ENCODE peak calls at places on chromosomes 3 and 15, in ten cellular contexts. U is left ventricle myocardium inferior, W is H9, Z is IMR-90, D is fibroblast of mammary gland, L is esophagus squamous epithelium, J is lower lobe of right lung, C is Caco-2, M is astrocyte, K is gastrocnemius medialis. O is an unnamed sample.
A peak's percentile ranks its signal among the peaks of the same experiment; 100 is the strongest.

GRCh38 chr3:36373084-36373483 is 7.2 kb upstream of the STAC start:
- DNase-seq in U (no peak), W (no peak), Z (peak; percentile 7), D (peak; percentile 85), L (no peak), J (no peak), C (no peak), M (peak; percentile 95), K (no peak), O (no peak)

GRCh38 chr3:58041826-58042324 is 33.7 kb downstream of the FLNB start:
- DNase-seq in U (no peak), W (no peak), Z (peak; percentile 90), D (peak; percentile 44), L (no peak), J (no peak), C (no peak), M (peak; percentile 98), K (no peak), O (no peak)

GRCh38 chr3:66567066-66567465 is 66.2 kb upstream of the LRIG1 start:
- DNase-seq in U (no peak), W (no peak), Z (peak; percentile 93), D (peak; percentile 51), L (no peak), J (no peak), C (no peak), M (peak; percentile 91), K (no peak), O (no peak)

GRCh38 chr3:188197388-188197847 is 43.5 kb downstream of the LPP start:
- DNase-seq in U (peak; percentile 41), W (no peak), Z (no peak), D (no peak), L (no peak), J (no peak), C (no peak), M (peak; percentile 46), K (peak; percentile 46), O (no peak)

GRCh38 chr15:68265674-68266073 is 11.9 kb upstream of the FEM1B start:
- DNase-seq in U (no peak), W (no peak), Z (no peak), D (no peak), L (no peak), J (no peak), C (no peak), M (no peak), K (no peak), O (no peak)

GRCh38 chr15:39623550-39623931 is 42.7 kb downstream of the THBS1 start:
- DNase-seq in U (no peak), W (no peak), Z (no peak), D (no peak), L (no peak), J (no peak), C (no peak), M (no peak), K (no peak), O (no peak)

GRCh38 chr3:8581373-8581772 is 63.2 kb downstream of the SSUH2 start:
- DNase-seq in U (no peak), W (no peak), Z (no peak), D (no peak), L (no peak), J (no peak), C (no peak), M (no peak), K (no peak), O (no peak)

GRCh38 chr3:75048650-75049049 is 434.2 kb upstream of the CNTN3 start:
- DNase-seq in U (no peak), W (peak; percentile 29), Z (peak; percentile 3), D (peak; percentile 0), L (no peak), J (no peak), C (no peak), M (no peak), K (no peak), O (no peak)

DNA sequence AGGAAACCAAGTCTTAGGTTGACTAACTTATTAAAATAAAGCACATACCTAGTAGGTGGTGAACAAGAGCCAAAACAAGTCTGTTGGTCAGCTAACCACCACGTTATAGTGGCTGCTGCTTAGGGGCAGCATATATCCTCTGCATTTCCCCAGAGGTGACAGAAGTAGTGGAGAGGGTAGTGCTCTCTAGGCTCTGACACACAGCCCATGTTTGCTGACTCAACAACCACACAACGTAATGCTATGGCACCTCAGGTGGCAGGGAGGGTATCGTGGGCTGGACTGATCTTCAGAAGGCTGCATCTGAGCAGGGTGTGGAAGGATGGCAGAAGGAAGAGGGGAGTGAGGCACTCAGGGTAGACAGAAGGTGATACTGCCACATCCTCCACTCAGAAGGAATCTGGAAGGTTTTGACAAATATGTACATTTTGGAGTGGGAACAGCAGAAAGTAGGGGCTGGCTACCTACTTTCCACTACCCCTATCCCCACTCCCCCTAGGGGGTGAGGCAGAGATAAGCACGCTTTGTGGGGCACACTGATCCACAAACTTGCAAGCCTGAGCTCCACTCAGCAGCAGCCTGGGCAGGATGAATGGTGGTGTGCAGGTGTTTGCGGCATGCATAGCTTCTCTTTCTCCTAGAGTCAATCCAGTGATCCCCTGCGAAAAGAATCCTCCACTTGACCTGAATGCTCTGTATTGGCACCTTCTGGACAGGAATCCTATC is 178.1 kb downstream of the RORA start:
- DNase-seq in U (no peak), W (no peak), Z (peak; percentile 31), D (peak; percentile 45), L (no peak), J (no peak), C (no peak), M (no peak), K (no peak), O (no peak)
- TF ChIP-seq CTCF in U (no peak), W (no peak), Z (no peak), D (no peak), L (no peak), J (no peak), C (no peak), M (no peak), K (no peak), O (no peak)

GRCh38 chr15:58115692-58116091 is 22.5 kb upstream of the AQP9 start:
- DNase-seq in U (no peak), W (no peak), Z (no peak), D (peak; percentile 48), L (no peak), J (no peak), C (peak; percentile 2), M (peak; percentile 0), K (no peak), O (no peak)
- TF ChIP-seq CTCF in U (peak; percentile 53), W (peak; percentile 46), Z (no peak), D (peak; percentile 53), L (no peak), J (peak; percentile 25), C (peak; percentile 39), M (peak; percentile 6), K (no peak), O (peak; percentile 44)

GRCh38 chr15:82803793-82804574 is 1.9 kb downstream of the FSD2 start:
- DNase-seq in U (no peak), W (no peak), Z (peak; percentile 15), D (peak; percentile 56), L (no peak), J (no peak), C (no peak), M (no peak), K (no peak), O (no peak)

GRCh38 chr15:82807920-82808633 is 1.4 kb upstream of the WHAMM start:
- DNase-seq in U (no peak), W (no peak), Z (no peak), D (no peak), L (no peak), J (no peak), C (peak; percentile 6), M (no peak), K (peak; percentile 42), O (no peak)

GRCh38 chr15:82808634-82809041 is 790 bp upstream of the WHAMM start:
- DNase-seq in U (no peak), W (no peak), Z (no peak), D (no peak), L (no peak), J (no peak), C (peak; percentile 9), M (no peak), K (peak; percentile 52), O (no peak)

GRCh38 chr15:82804575-82804949 is 1.3 kb downstream of the FSD2 start:
- DNase-seq in U (no peak), W (no peak), Z (no peak), D (no peak), L (no peak), J (no peak), C (no peak), M (peak; percentile 10), K (no peak), O (no peak)

GRCh38 chr15:82805994-82806406 is at the start of gene FSD2:
- DNase-seq in U (peak; percentile 51), W (no peak), Z (no peak), D (no peak), L (no peak), J (no peak), C (no peak), M (no peak), K (peak; percentile 97), O (no peak)
- TF ChIP-seq CTCF in U (no peak), W (no peak), Z (no peak), D (no peak), L (no peak), J (no peak), C (no peak), M (no peak), K (no peak), O (no peak)

GRCh38 chr3:154745925-154746324 is 315.9 kb upstream of the GPR149 start:
- DNase-seq in U (no peak), W (no peak), Z (no peak), D (no peak), L (no peak), J (no peak), C (peak; percentile 32), M (no peak), K (no peak), O (no peak)
- TF ChIP-seq CTCF in U (no peak), W (no peak), Z (no peak), D (peak; percentile 16), L (no peak), J (no peak), C (peak; percentile 43), M (no peak), K (no peak), O (no peak)

DNA sequence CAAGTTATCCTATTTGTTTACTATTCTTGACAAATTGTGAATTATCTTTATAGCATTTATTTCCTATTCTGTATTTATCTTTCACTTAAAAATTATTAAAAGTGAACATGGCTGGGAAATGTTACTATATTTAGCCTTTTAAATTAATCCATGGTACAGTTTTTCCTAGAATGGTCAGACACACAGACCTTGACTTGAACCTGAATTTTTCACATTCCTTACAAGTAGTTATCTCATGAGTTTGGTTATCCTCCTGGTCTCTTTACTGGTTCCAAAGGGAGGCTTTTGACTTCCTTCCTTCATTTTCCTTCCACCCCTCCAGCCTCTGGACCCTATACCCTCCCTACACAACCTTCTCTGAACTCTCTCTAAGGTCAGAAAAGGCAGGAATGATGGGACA is 280.6 kb downstream of the SATB1 start:
- DNase-seq in U (no peak), W (no peak), Z (no peak), D (no peak), L (no peak), J (no peak), C (no peak), M (peak; percentile 42), K (no peak), O (no peak)
- TF ChIP-seq CTCF in U (no peak), W (no peak), Z (no peak), D (no peak), L (no peak), J (no peak), C (no peak), M (no peak), K (no peak), O (no peak)

O was measured in chondrocyte.